ENCODE peak calls at places on chromosomes 5 and 9, in ten cellular contexts. A, G, P, D, Y, F, O, H, L and U are unnamed samples.
A peak's percentile ranks its signal among the peaks of the same experiment; 100 is the strongest.

GRCh38 chr5:173004447-173004846 is 20.9 kb downstream of the ATP6V0E1 start:
- DNase-seq in A (no peak), L (no peak), O (no peak), D (no peak), Y (no peak), P (no peak), F (no peak), G (no peak), H (no peak), U (no peak)

GRCh38 chr5:38576442-38576841 is 20.0 kb upstream of the LIFR start:
- DNase-seq in D (no peak), A (no peak), O (no peak), G (no peak), Y (no peak), L (no peak), P (no peak), H (no peak), F (peak; percentile 37), U (no peak)

GRCh38 chr5:175418252-175418651 is 25.7 kb downstream of the DRD1 start:
- DNase-seq in H (no peak), D (no peak), P (no peak), G (no peak), L (no peak), F (no peak), O (no peak), A (no peak), Y (no peak), U (no peak)

GRCh38 chr5:139845846-139846681 is 50.5 kb downstream of the PSD2 start:
- DNase-seq in O (no peak), D (no peak), G (no peak), Y (no peak), H (no peak), L (no peak), P (no peak), A (no peak), F (no peak), U (no peak)

GRCh38 chr9:11088826-11089374 is 476.1 kb upstream of the PTPRD start:
- DNase-seq in D (no peak), O (no peak), H (no peak), F (no peak), A (no peak), P (no peak), Y (no peak), G (no peak), L (peak; percentile 36), U (no peak)

GRCh38 chr5:143473481-143473880 is 70.0 kb upstream of the NR3C1 start:
- DNase-seq in Y (no peak), L (no peak), G (no peak), O (no peak), A (no peak), H (no peak), D (no peak), F (no peak), P (no peak), U (no peak)

GRCh38 chr9:137368431-137369110 is 54.4 kb downstream of the EXD3 start:
- DNase-seq in Y (peak; percentile 63), A (no peak), F (no peak), O (no peak), P (no peak), L (no peak), D (no peak), H (no peak), G (no peak), U (no peak)

GRCh38 chr5:126443374-126443851 is 20.2 kb downstream of the GRAMD2B start:
- DNase-seq in D (no peak), F (no peak), A (no peak), Y (no peak), H (no peak), O (no peak), G (no peak), P (no peak), L (no peak), U (no peak)

GRCh38 chr9:36451949-36452348 is 51.9 kb upstream of the RNF38 start:
- DNase-seq in G (no peak), O (peak; percentile 46), H (no peak), D (no peak), Y (no peak), A (no peak), L (no peak), P (no peak), F (no peak), U (no peak)

GRCh38 chr9:36461341-36461740 is 61.3 kb upstream of the RNF38 start:
- DNase-seq in L (no peak), F (peak; percentile 58), O (no peak), Y (no peak), G (no peak), P (no peak), A (no peak), H (no peak), D (no peak), U (no peak)

GRCh38 chr9:36457836-36458429 is 57.9 kb upstream of the RNF38 start:
- DNase-seq in P (no peak), F (no peak), O (no peak), A (no peak), G (no peak), Y (no peak), L (no peak), H (no peak), D (no peak), U (no peak)

GRCh38 chr9:36462245-36462644 is 62.2 kb upstream of the RNF38 start:
- DNase-seq in P (no peak), D (no peak), A (no peak), O (no peak), F (no peak), G (no peak), H (no peak), L (no peak), Y (no peak), U (no peak)

DNA sequence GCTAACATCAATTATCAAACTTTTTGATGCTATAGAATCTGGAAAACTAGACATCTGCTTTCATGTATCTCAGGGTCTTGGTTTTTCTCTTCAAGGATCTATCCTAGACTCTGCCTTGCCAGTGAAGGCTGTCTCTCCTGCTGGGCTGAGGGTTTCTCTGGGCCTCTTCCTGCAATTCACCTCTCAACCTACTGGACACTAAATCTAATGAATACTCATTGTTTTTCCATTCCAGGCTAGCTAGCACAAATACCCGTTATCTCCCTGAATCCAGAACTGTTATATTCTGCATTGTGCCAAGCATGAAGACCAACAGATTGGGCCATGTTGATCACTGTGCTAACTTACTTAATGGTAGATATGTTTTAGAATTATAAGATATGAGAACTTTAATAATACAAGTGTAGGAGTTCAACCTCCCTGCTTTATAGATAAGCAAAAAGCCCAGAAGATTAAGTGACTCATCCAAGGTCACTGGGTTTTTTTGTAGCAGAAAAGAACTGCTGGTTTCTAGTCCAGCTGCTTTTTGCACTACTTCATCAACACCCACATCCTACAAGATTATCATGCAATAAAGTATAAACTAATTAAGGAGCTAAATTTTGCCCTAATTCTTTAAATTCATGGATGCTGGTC is 56.5 kb upstream of the RNF38 start:
- DNase-seq in A (peak; percentile 10), P (no peak), H (no peak), F (peak; percentile 25), Y (no peak), D (no peak), L (peak; percentile 13), G (peak; percentile 6), O (no peak), U (no peak)
- TF ChIP-seq CTCF in A (no peak), P (no peak), H (no peak), F (no peak), Y (no peak), D (no peak), L (no peak), G (no peak), O (no peak), U (no peak)

GRCh38 chr5:171666815-171667214 is 118.8 kb upstream of the SMIM23 start:
- DNase-seq in A (no peak), O (no peak), G (no peak), F (no peak), D (no peak), Y (no peak), H (no peak), P (no peak), L (no peak), U (no peak)

GRCh38 chr5:171668097-171668412 is 117.6 kb upstream of the SMIM23 start:
- DNase-seq in Y (no peak), A (no peak), D (no peak), H (no peak), G (no peak), L (no peak), P (no peak), O (no peak), F (no peak), U (no peak)

GRCh38 chr5:171672556-171672955 is 113.1 kb upstream of the SMIM23 start:
- DNase-seq in D (no peak), L (no peak), A (no peak), O (no peak), P (no peak), H (no peak), F (no peak), G (no peak), Y (no peak), U (no peak)

GRCh38 chr5:171664489-171664888 is 121.1 kb upstream of the SMIM23 start:
- DNase-seq in O (no peak), H (no peak), P (no peak), A (no peak), L (no peak), D (no peak), G (no peak), Y (no peak), F (no peak), U (no peak)

DNA sequence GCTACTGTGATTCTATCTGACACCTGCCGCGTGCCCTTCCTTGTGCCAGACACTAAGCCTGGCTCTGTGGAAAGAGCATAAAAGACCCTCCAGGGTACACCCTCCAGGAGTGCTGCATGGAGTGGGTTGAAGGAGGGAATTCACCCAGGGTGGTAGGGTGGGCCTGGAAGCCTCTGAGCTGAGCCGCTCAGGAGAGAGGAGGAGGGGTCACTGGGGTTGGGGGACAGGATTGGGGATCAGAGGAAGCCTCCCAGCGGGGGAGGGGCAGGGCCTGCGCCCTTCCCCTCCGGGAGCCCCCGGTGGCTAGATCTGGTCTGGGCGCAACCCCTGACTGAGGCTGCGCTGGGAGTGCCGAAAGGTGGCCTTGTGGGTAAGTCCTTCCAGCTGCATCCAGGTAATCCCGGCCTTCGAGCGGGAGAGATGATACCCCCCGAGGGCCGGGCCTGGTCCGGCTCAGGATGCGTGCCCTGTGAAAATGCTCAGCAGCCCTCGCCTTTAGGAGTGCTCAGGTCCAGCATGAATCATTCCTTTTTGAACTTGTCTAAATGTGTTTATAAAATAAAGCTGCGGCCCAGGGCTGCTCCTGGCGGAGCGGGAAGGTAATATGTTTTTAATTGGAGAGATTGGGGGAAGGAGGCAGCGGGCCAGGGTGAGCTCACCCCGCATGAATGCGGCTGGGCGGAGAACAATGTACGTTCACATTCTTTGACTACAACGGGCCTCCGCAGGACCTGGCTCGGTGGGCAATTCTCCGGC is 118.1 kb upstream of the SMIM23 start:
- DNase-seq in L (peak; percentile 84), H (no peak), A (no peak), P (no peak), Y (peak; percentile 50), F (peak; percentile 79), G (no peak), O (peak; percentile 36), D (no peak), U (no peak)
- H3K4me3 ChIP-seq in L (peak overlapping the region; percentile 24), H (no peak overlapping the region), A (no peak overlapping the region), P (no peak overlapping the region), Y (peak overlapping the region; percentile 6), F (no peak overlapping the region), G (no peak overlapping the region), O (no peak overlapping the region), D (no peak overlapping the region), U (no peak overlapping the region)

GRCh38 chr5:150119421-150120061 is 33.2 kb upstream of the CSF1R start:
- DNase-seq in D (peak; percentile 25), G (no peak), O (no peak), F (no peak), L (no peak), A (no peak), P (no peak), H (no peak), Y (no peak), U (peak; percentile 17)
- TF ChIP-seq CTCF in D (no peak), G (no peak), O (no peak), F (no peak), L (peak; percentile 7), A (no peak), P (no peak), H (no peak), Y (no peak), U (no peak)

GRCh38 chr5:43606351-43606750 is 3.4 kb downstream of the NNT start:
- DNase-seq in O (no peak), G (no peak), H (no peak), L (no peak), Y (no peak), A (no peak), P (no peak), F (no peak), D (no peak), U (no peak)

GRCh38 chr5:43603535-43604363 is 769 bp downstream of the NNT start:
- DNase-seq in D (peak; percentile 84), F (peak; percentile 37), O (peak; percentile 70), P (no peak), Y (peak; percentile 77), L (peak; percentile 12), A (peak; percentile 67), H (peak; percentile 58), G (peak; percentile 30), U (peak; percentile 78)

GRCh38 chr5:43602818-43603534 is at the start of gene NNT:
- DNase-seq in G (peak; percentile 86), Y (peak; percentile 84), A (peak; percentile 84), H (peak; percentile 74), P (peak; percentile 55), L (peak; percentile 12), O (peak; percentile 77), D (peak; percentile 65), F (peak; percentile 49), U (peak; percentile 87)

GRCh38 chr5:43602456-43602817 is 543 bp upstream of the NNT start:
- DNase-seq in O (peak; percentile 32), A (peak; percentile 65), D (peak; percentile 43), L (peak; percentile 48), P (peak; percentile 30), Y (no peak), G (peak; percentile 71), H (peak; percentile 15), F (peak; percentile 59), U (peak; percentile 36)

DNA sequence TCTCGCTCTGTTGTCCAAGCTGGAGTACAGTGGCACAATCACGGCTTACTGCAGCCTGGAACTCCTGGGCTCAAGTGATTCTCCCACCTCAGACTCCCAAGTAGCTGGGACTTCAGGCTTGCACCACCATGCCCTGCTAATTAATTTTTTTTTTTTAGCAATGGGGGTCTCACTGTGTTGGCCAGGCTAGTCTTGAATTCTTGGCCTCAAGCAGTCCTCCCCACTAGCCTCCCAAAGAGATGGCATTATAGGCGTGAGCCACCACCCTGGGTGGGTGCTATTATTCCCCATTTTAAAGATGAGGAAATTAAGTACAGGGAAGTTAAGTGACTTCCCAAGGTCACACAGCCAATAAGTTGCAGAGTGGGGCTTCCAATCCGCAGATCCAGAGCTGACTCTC is 1.7 kb downstream of the NNT start:
- DNase-seq in P (no peak), L (no peak), H (no peak), A (no peak), F (no peak), Y (no peak), O (no peak), D (no peak), G (no peak), U (no peak)
- H3K4me3 ChIP-seq in P (no peak overlapping the region), L (no peak overlapping the region), H (peak overlapping the region; percentile 91), A (peak overlapping the region; percentile 84), F (no peak overlapping the region), Y (peak overlapping the region; percentile 80), O (no peak overlapping the region), D (no peak overlapping the region), G (no peak overlapping the region), U (no peak overlapping the region)